ENCODE peak calls at places on chromosomes 4 and X, in ten cellular contexts. One of them, this sample, is unnamed.

GRCh38 chr4:11724731-11725130 is 296.0 kb upstream of the HS3ST1 start:
- DNase-seq in stimulated activated CD4-positive, alpha-beta T cell treated with anti-CD3 and anti-CD28 coated beads, Interleukin-4, amount 100 ng/mL, for 1 hour: no peak
- DNase-seq in activated CD8-positive, alpha-beta memory T cell treated with anti-CD3 and anti-CD28 coated beads for 48 hours: no peak
- DNase-seq in sciatic nerve: no peak
- DNase-seq in GM12865: no peak
- DNase-seq in Calu3: no peak
- DNase-seq in type B pancreatic cell: no peak
- DNase-seq in GM03348: no peak
- DNase-seq in T-helper 2 cell: no peak
- DNase-seq in GM12891: no peak
- DNase-seq in this sample: no peak

GRCh38 chr4:177161781-177162180 is 147.9 kb upstream of the NEIL3 start:
- DNase-seq in stimulated activated CD4-positive, alpha-beta T cell treated with anti-CD3 and anti-CD28 coated beads, Interleukin-4, amount 100 ng/mL, for 1 hour: no peak
- DNase-seq in activated CD8-positive, alpha-beta memory T cell treated with anti-CD3 and anti-CD28 coated beads for 48 hours: no peak
- DNase-seq in sciatic nerve: no peak
- DNase-seq in GM12865: no peak
- DNase-seq in Calu3: no peak
- DNase-seq in type B pancreatic cell: no peak
- DNase-seq in GM03348: no peak
- DNase-seq in T-helper 2 cell: no peak
- DNase-seq in GM12891: no peak
- DNase-seq in this sample: no peak

GRCh38 chr4:8762356-8762755 is 109.3 kb downstream of the HMX1 start:
- DNase-seq in stimulated activated CD4-positive, alpha-beta T cell treated with anti-CD3 and anti-CD28 coated beads, Interleukin-4, amount 100 ng/mL, for 1 hour: no peak
- DNase-seq in activated CD8-positive, alpha-beta memory T cell treated with anti-CD3 and anti-CD28 coated beads for 48 hours: no peak
- DNase-seq in sciatic nerve: no peak
- DNase-seq in GM12865: no peak
- DNase-seq in Calu3: no peak
- DNase-seq in type B pancreatic cell: no peak
- DNase-seq in GM03348: no peak
- DNase-seq in T-helper 2 cell: no peak
- DNase-seq in GM12891: no peak
- DNase-seq in this sample: peak

GRCh38 chr4:88616275-88616996 is 24.2 kb downstream of the HERC3 start:
- DNase-seq in stimulated activated CD4-positive, alpha-beta T cell treated with anti-CD3 and anti-CD28 coated beads, Interleukin-4, amount 100 ng/mL, for 1 hour: no peak
- DNase-seq in activated CD8-positive, alpha-beta memory T cell treated with anti-CD3 and anti-CD28 coated beads for 48 hours: no peak
- DNase-seq in sciatic nerve: no peak
- DNase-seq in GM12865: no peak
- DNase-seq in Calu3: no peak
- DNase-seq in type B pancreatic cell: no peak
- DNase-seq in GM03348: peak
- DNase-seq in T-helper 2 cell: no peak
- DNase-seq in GM12891: no peak
- DNase-seq in this sample: no peak

GRCh38 chr4:37967749-37968148 is 7.6 kb downstream of the PTTG2 start:
- DNase-seq in stimulated activated CD4-positive, alpha-beta T cell treated with anti-CD3 and anti-CD28 coated beads, Interleukin-4, amount 100 ng/mL, for 1 hour: no peak
- DNase-seq in activated CD8-positive, alpha-beta memory T cell treated with anti-CD3 and anti-CD28 coated beads for 48 hours: no peak
- DNase-seq in sciatic nerve: no peak
- DNase-seq in GM12865: no peak
- DNase-seq in Calu3: no peak
- DNase-seq in type B pancreatic cell: no peak
- DNase-seq in GM03348: no peak
- DNase-seq in T-helper 2 cell: no peak
- DNase-seq in GM12891: no peak
- DNase-seq in this sample: no peak

GRCh38 chr4:83639849-83640493 is 104.1 kb downstream of the GPAT3 start:
- DNase-seq in stimulated activated CD4-positive, alpha-beta T cell treated with anti-CD3 and anti-CD28 coated beads, Interleukin-4, amount 100 ng/mL, for 1 hour: peak
- DNase-seq in activated CD8-positive, alpha-beta memory T cell treated with anti-CD3 and anti-CD28 coated beads for 48 hours: peak
- DNase-seq in sciatic nerve: no peak
- DNase-seq in GM12865: peak
- DNase-seq in Calu3: peak
- DNase-seq in type B pancreatic cell: no peak
- DNase-seq in GM03348: peak
- DNase-seq in T-helper 2 cell: peak
- DNase-seq in GM12891: peak
- DNase-seq in this sample: no peak

GRCh38 chr4:82230310-82230709 is 143.5 kb downstream of the HNRNPD start:
- DNase-seq in stimulated activated CD4-positive, alpha-beta T cell treated with anti-CD3 and anti-CD28 coated beads, Interleukin-4, amount 100 ng/mL, for 1 hour: no peak
- DNase-seq in activated CD8-positive, alpha-beta memory T cell treated with anti-CD3 and anti-CD28 coated beads for 48 hours: no peak
- DNase-seq in sciatic nerve: no peak
- DNase-seq in GM12865: no peak
- DNase-seq in Calu3: peak
- DNase-seq in type B pancreatic cell: no peak
- DNase-seq in GM03348: no peak
- DNase-seq in T-helper 2 cell: no peak
- DNase-seq in GM12891: no peak
- DNase-seq in this sample: no peak

GRCh38 chrX:45903781-45904201 is 641.4 kb downstream of the ZNF674 start:
- DNase-seq in stimulated activated CD4-positive, alpha-beta T cell treated with anti-CD3 and anti-CD28 coated beads, Interleukin-4, amount 100 ng/mL, for 1 hour: no peak
- DNase-seq in activated CD8-positive, alpha-beta memory T cell treated with anti-CD3 and anti-CD28 coated beads for 48 hours: no peak
- DNase-seq in sciatic nerve: no peak
- DNase-seq in GM12865: no peak
- DNase-seq in Calu3: no peak
- DNase-seq in type B pancreatic cell: no peak
- DNase-seq in GM03348: no peak
- DNase-seq in T-helper 2 cell: no peak
- DNase-seq in GM12891: no peak
- DNase-seq in this sample: no peak

GRCh38 chr4:26061248-26061986 is 147.4 kb downstream of the SMIM20 start:
- DNase-seq in stimulated activated CD4-positive, alpha-beta T cell treated with anti-CD3 and anti-CD28 coated beads, Interleukin-4, amount 100 ng/mL, for 1 hour: no peak
- DNase-seq in activated CD8-positive, alpha-beta memory T cell treated with anti-CD3 and anti-CD28 coated beads for 48 hours: no peak
- DNase-seq in sciatic nerve: no peak
- DNase-seq in GM12865: peak
- DNase-seq in Calu3: peak
- DNase-seq in type B pancreatic cell: no peak
- DNase-seq in GM03348: no peak
- DNase-seq in T-helper 2 cell: peak
- DNase-seq in GM12891: no peak
- DNase-seq in this sample: peak

GRCh38 chrX:23783569-23784486 is 855 bp downstream of the SAT1 start:
- DNase-seq in stimulated activated CD4-positive, alpha-beta T cell treated with anti-CD3 and anti-CD28 coated beads, Interleukin-4, amount 100 ng/mL, for 1 hour: no peak
- DNase-seq in activated CD8-positive, alpha-beta memory T cell treated with anti-CD3 and anti-CD28 coated beads for 48 hours: no peak
- DNase-seq in sciatic nerve: no peak
- DNase-seq in GM12865: peak
- DNase-seq in Calu3: no peak
- DNase-seq in type B pancreatic cell: no peak
- DNase-seq in GM03348: no peak
- DNase-seq in T-helper 2 cell: peak
- DNase-seq in GM12891: no peak
- DNase-seq in this sample: no peak

GRCh38 chr4:73208376-73208775 is 50.2 kb downstream of the ANKRD17 start:
- DNase-seq in stimulated activated CD4-positive, alpha-beta T cell treated with anti-CD3 and anti-CD28 coated beads, Interleukin-4, amount 100 ng/mL, for 1 hour: no peak
- DNase-seq in activated CD8-positive, alpha-beta memory T cell treated with anti-CD3 and anti-CD28 coated beads for 48 hours: no peak
- DNase-seq in sciatic nerve: no peak
- DNase-seq in GM12865: no peak
- DNase-seq in Calu3: no peak
- DNase-seq in type B pancreatic cell: no peak
- DNase-seq in GM03348: peak
- DNase-seq in T-helper 2 cell: no peak
- DNase-seq in GM12891: no peak
- DNase-seq in this sample: no peak

GRCh38 chrX:45351478-45351877 is 150.8 kb upstream of the DIPK2B start:
- DNase-seq in stimulated activated CD4-positive, alpha-beta T cell treated with anti-CD3 and anti-CD28 coated beads, Interleukin-4, amount 100 ng/mL, for 1 hour: no peak
- DNase-seq in activated CD8-positive, alpha-beta memory T cell treated with anti-CD3 and anti-CD28 coated beads for 48 hours: no peak
- DNase-seq in sciatic nerve: no peak
- DNase-seq in GM12865: no peak
- DNase-seq in Calu3: no peak
- DNase-seq in type B pancreatic cell: no peak
- DNase-seq in GM03348: peak
- DNase-seq in T-helper 2 cell: no peak
- DNase-seq in GM12891: no peak
- DNase-seq in this sample: no peak

GRCh38 chr4:119788334-119789266 is 160.0 kb upstream of the PDE5A start:
- DNase-seq in stimulated activated CD4-positive, alpha-beta T cell treated with anti-CD3 and anti-CD28 coated beads, Interleukin-4, amount 100 ng/mL, for 1 hour: no peak
- DNase-seq in activated CD8-positive, alpha-beta memory T cell treated with anti-CD3 and anti-CD28 coated beads for 48 hours: no peak
- DNase-seq in sciatic nerve: no peak
- DNase-seq in GM12865: no peak
- DNase-seq in Calu3: no peak
- DNase-seq in type B pancreatic cell: no peak
- DNase-seq in GM03348: no peak
- DNase-seq in T-helper 2 cell: no peak
- DNase-seq in GM12891: no peak
- DNase-seq in this sample: no peak

GRCh38 chr4:53515076-53515475 is 76.2 kb downstream of the LNX1 start:
- DNase-seq in stimulated activated CD4-positive, alpha-beta T cell treated with anti-CD3 and anti-CD28 coated beads, Interleukin-4, amount 100 ng/mL, for 1 hour: no peak
- DNase-seq in activated CD8-positive, alpha-beta memory T cell treated with anti-CD3 and anti-CD28 coated beads for 48 hours: no peak
- DNase-seq in sciatic nerve: no peak
- DNase-seq in GM12865: no peak
- DNase-seq in Calu3: no peak
- DNase-seq in type B pancreatic cell: no peak
- DNase-seq in GM03348: no peak
- DNase-seq in T-helper 2 cell: no peak
- DNase-seq in GM12891: no peak
- DNase-seq in this sample: no peak

GRCh38 chr4:43132010-43132582 is 239.6 kb downstream of the GRXCR1 start:
- DNase-seq in stimulated activated CD4-positive, alpha-beta T cell treated with anti-CD3 and anti-CD28 coated beads, Interleukin-4, amount 100 ng/mL, for 1 hour: peak
- DNase-seq in activated CD8-positive, alpha-beta memory T cell treated with anti-CD3 and anti-CD28 coated beads for 48 hours: peak
- DNase-seq in sciatic nerve: peak
- DNase-seq in GM12865: peak
- DNase-seq in Calu3: peak
- DNase-seq in type B pancreatic cell: no peak
- DNase-seq in GM03348: peak
- DNase-seq in T-helper 2 cell: peak
- DNase-seq in GM12891: peak
- DNase-seq in this sample: peak

GRCh38 chr4:55723403-55723802 is 87.3 kb upstream of the NMU start:
- DNase-seq in stimulated activated CD4-positive, alpha-beta T cell treated with anti-CD3 and anti-CD28 coated beads, Interleukin-4, amount 100 ng/mL, for 1 hour: no peak
- DNase-seq in activated CD8-positive, alpha-beta memory T cell treated with anti-CD3 and anti-CD28 coated beads for 48 hours: no peak
- DNase-seq in sciatic nerve: no peak
- DNase-seq in GM12865: no peak
- DNase-seq in Calu3: no peak
- DNase-seq in type B pancreatic cell: no peak
- DNase-seq in GM03348: no peak
- DNase-seq in T-helper 2 cell: no peak
- DNase-seq in GM12891: no peak
- DNase-seq in this sample: no peak

GRCh38 chr4:185341377-185341776 is 54.3 kb downstream of the LRP2BP start:
- DNase-seq in stimulated activated CD4-positive, alpha-beta T cell treated with anti-CD3 and anti-CD28 coated beads, Interleukin-4, amount 100 ng/mL, for 1 hour: no peak
- DNase-seq in activated CD8-positive, alpha-beta memory T cell treated with anti-CD3 and anti-CD28 coated beads for 48 hours: no peak
- DNase-seq in sciatic nerve: no peak
- DNase-seq in GM12865: peak
- DNase-seq in Calu3: no peak
- DNase-seq in type B pancreatic cell: no peak
- DNase-seq in GM03348: no peak
- DNase-seq in T-helper 2 cell: no peak
- DNase-seq in GM12891: no peak
- DNase-seq in this sample: no peak

GRCh38 chrX:140141444-140142029 is 176.2 kb upstream of the CXorf66 start:
- DNase-seq in stimulated activated CD4-positive, alpha-beta T cell treated with anti-CD3 and anti-CD28 coated beads, Interleukin-4, amount 100 ng/mL, for 1 hour: no peak
- DNase-seq in activated CD8-positive, alpha-beta memory T cell treated with anti-CD3 and anti-CD28 coated beads for 48 hours: no peak
- DNase-seq in sciatic nerve: no peak
- DNase-seq in GM12865: peak
- DNase-seq in Calu3: peak
- DNase-seq in type B pancreatic cell: no peak
- DNase-seq in GM03348: peak
- DNase-seq in T-helper 2 cell: peak
- DNase-seq in GM12891: no peak
- DNase-seq in this sample: no peak

GRCh38 chr4:70768301-70768948 is 46.7 kb downstream of the RUFY3 start:
- DNase-seq in stimulated activated CD4-positive, alpha-beta T cell treated with anti-CD3 and anti-CD28 coated beads, Interleukin-4, amount 100 ng/mL, for 1 hour: no peak
- DNase-seq in activated CD8-positive, alpha-beta memory T cell treated with anti-CD3 and anti-CD28 coated beads for 48 hours: no peak
- DNase-seq in sciatic nerve: no peak
- DNase-seq in GM12865: no peak
- DNase-seq in Calu3: no peak
- DNase-seq in type B pancreatic cell: no peak
- DNase-seq in GM03348: no peak
- DNase-seq in T-helper 2 cell: no peak
- DNase-seq in GM12891: no peak
- DNase-seq in this sample: no peak

GRCh38 chr4:15420642-15421041 is 7.2 kb upstream of the C1QTNF7 start:
- DNase-seq in stimulated activated CD4-positive, alpha-beta T cell treated with anti-CD3 and anti-CD28 coated beads, Interleukin-4, amount 100 ng/mL, for 1 hour: no peak
- DNase-seq in activated CD8-positive, alpha-beta memory T cell treated with anti-CD3 and anti-CD28 coated beads for 48 hours: no peak
- DNase-seq in sciatic nerve: no peak
- DNase-seq in GM12865: no peak
- DNase-seq in Calu3: no peak
- DNase-seq in type B pancreatic cell: no peak
- DNase-seq in GM03348: peak
- DNase-seq in T-helper 2 cell: no peak
- DNase-seq in GM12891: no peak
- DNase-seq in this sample: no peak

GRCh38 chr4:168881754-168882153 is 128.3 kb downstream of the CBR4 start:
- DNase-seq in stimulated activated CD4-positive, alpha-beta T cell treated with anti-CD3 and anti-CD28 coated beads, Interleukin-4, amount 100 ng/mL, for 1 hour: no peak
- DNase-seq in activated CD8-positive, alpha-beta memory T cell treated with anti-CD3 and anti-CD28 coated beads for 48 hours: no peak
- DNase-seq in sciatic nerve: no peak
- DNase-seq in GM12865: no peak
- DNase-seq in Calu3: no peak
- DNase-seq in type B pancreatic cell: no peak
- DNase-seq in GM03348: no peak
- DNase-seq in T-helper 2 cell: no peak
- DNase-seq in GM12891: no peak
- DNase-seq in this sample: no peak

GRCh38 chrX:99705696-99706095 is 704.4 kb downstream of the PCDH19 start:
- DNase-seq in stimulated activated CD4-positive, alpha-beta T cell treated with anti-CD3 and anti-CD28 coated beads, Interleukin-4, amount 100 ng/mL, for 1 hour: no peak
- DNase-seq in activated CD8-positive, alpha-beta memory T cell treated with anti-CD3 and anti-CD28 coated beads for 48 hours: no peak
- DNase-seq in sciatic nerve: no peak
- DNase-seq in GM12865: no peak
- DNase-seq in Calu3: no peak
- DNase-seq in type B pancreatic cell: no peak
- DNase-seq in GM03348: no peak
- DNase-seq in T-helper 2 cell: no peak
- DNase-seq in GM12891: no peak
- DNase-seq in this sample: no peak

GRCh38 chr4:64784125-64784524 is 374.9 kb upstream of the TECRL start:
- DNase-seq in stimulated activated CD4-positive, alpha-beta T cell treated with anti-CD3 and anti-CD28 coated beads, Interleukin-4, amount 100 ng/mL, for 1 hour: no peak
- DNase-seq in activated CD8-positive, alpha-beta memory T cell treated with anti-CD3 and anti-CD28 coated beads for 48 hours: no peak
- DNase-seq in sciatic nerve: no peak
- DNase-seq in GM12865: no peak
- DNase-seq in Calu3: no peak
- DNase-seq in type B pancreatic cell: no peak
- DNase-seq in GM03348: peak
- DNase-seq in T-helper 2 cell: no peak
- DNase-seq in GM12891: no peak
- DNase-seq in this sample: no peak

GRCh38 chr4:86891785-86892638 is at the start of gene C4orf36:
- DNase-seq in stimulated activated CD4-positive, alpha-beta T cell treated with anti-CD3 and anti-CD28 coated beads, Interleukin-4, amount 100 ng/mL, for 1 hour: peak
- DNase-seq in activated CD8-positive, alpha-beta memory T cell treated with anti-CD3 and anti-CD28 coated beads for 48 hours: no peak
- DNase-seq in sciatic nerve: peak
- DNase-seq in GM12865: peak
- DNase-seq in Calu3: peak
- DNase-seq in type B pancreatic cell: peak
- DNase-seq in GM03348: peak
- DNase-seq in T-helper 2 cell: peak
- DNase-seq in GM12891: peak
- DNase-seq in this sample: peak

GRCh38 chr4:38856046-38856445 is 571 bp downstream of the TLR6 start:
- DNase-seq in stimulated activated CD4-positive, alpha-beta T cell treated with anti-CD3 and anti-CD28 coated beads, Interleukin-4, amount 100 ng/mL, for 1 hour: no peak
- DNase-seq in activated CD8-positive, alpha-beta memory T cell treated with anti-CD3 and anti-CD28 coated beads for 48 hours: no peak
- DNase-seq in sciatic nerve: no peak
- DNase-seq in GM12865: peak
- DNase-seq in Calu3: no peak
- DNase-seq in type B pancreatic cell: no peak
- DNase-seq in GM03348: no peak
- DNase-seq in T-helper 2 cell: peak
- DNase-seq in GM12891: no peak
- DNase-seq in this sample: no peak

GRCh38 chr4:126899382-126899801 is 733.4 kb upstream of the INTU start:
- DNase-seq in stimulated activated CD4-positive, alpha-beta T cell treated with anti-CD3 and anti-CD28 coated beads, Interleukin-4, amount 100 ng/mL, for 1 hour: no peak
- DNase-seq in activated CD8-positive, alpha-beta memory T cell treated with anti-CD3 and anti-CD28 coated beads for 48 hours: no peak
- DNase-seq in sciatic nerve: no peak
- DNase-seq in GM12865: no peak
- DNase-seq in Calu3: no peak
- DNase-seq in type B pancreatic cell: no peak
- DNase-seq in GM03348: peak
- DNase-seq in T-helper 2 cell: no peak
- DNase-seq in GM12891: no peak
- DNase-seq in this sample: no peak

GRCh38 chr4:8296491-8296890 is 26.9 kb downstream of the HTRA3 start:
- DNase-seq in stimulated activated CD4-positive, alpha-beta T cell treated with anti-CD3 and anti-CD28 coated beads, Interleukin-4, amount 100 ng/mL, for 1 hour: no peak
- DNase-seq in activated CD8-positive, alpha-beta memory T cell treated with anti-CD3 and anti-CD28 coated beads for 48 hours: no peak
- DNase-seq in sciatic nerve: no peak
- DNase-seq in GM12865: no peak
- DNase-seq in Calu3: no peak
- DNase-seq in type B pancreatic cell: no peak
- DNase-seq in GM03348: no peak
- DNase-seq in T-helper 2 cell: no peak
- DNase-seq in GM12891: no peak
- DNase-seq in this sample: peak